ENCODE peak calls at places on chromosomes 5 and 9, in nine cellular contexts. S, T, I, W, Y, M, O, A and Z are unnamed samples.

GRCh38 chr5:20420991-20421595 is 433.1 kb upstream of the CDH18 start:
- DNase-seq in S (no peak), T (no peak), I (no peak), W (no peak), Y (no peak), M (no peak), O (no peak), A (no peak), Z (no peak)

GRCh38 chr9:103242025-103242424 is 246.9 kb downstream of the CYLC2 start:
- DNase-seq in S (no peak), T (no peak), I (no peak), W (no peak), Y (no peak), M (no peak), O (no peak), A (peak), Z (no peak)

GRCh38 chr5:165423697-165424299 is 1918.4 kb downstream of the MAT2B start:
- DNase-seq in S (no peak), T (no peak), I (no peak), W (no peak), Y (no peak), M (no peak), O (no peak), A (no peak), Z (no peak)

GRCh38 chr9:113164536-113165300 is 13.9 kb downstream of the SLC31A2 start:
- DNase-seq in S (peak), T (no peak), I (peak), W (peak), Y (no peak), M (no peak), O (no peak), A (no peak), Z (no peak)

GRCh38 chr5:8897316-8897715 is 648.6 kb downstream of the SEMA5A start:
- DNase-seq in S (no peak), T (no peak), I (no peak), W (no peak), Y (no peak), M (no peak), O (no peak), A (no peak), Z (no peak)

GRCh38 chr5:146076028-146076427 is 29.3 kb downstream of the PLAC8L1 start:
- DNase-seq in S (no peak), T (no peak), I (no peak), W (no peak), Y (no peak), M (no peak), O (peak), A (no peak), Z (no peak)

GRCh38 chr5:126591549-126591948 is 3.5 kb downstream of the ALDH7A1 start:
- DNase-seq in S (no peak), T (no peak), I (no peak), W (no peak), Y (no peak), M (no peak), O (no peak), A (no peak), Z (no peak)

GRCh38 chr9:75907863-75908262 is 17.4 kb downstream of the PCSK5 start:
- DNase-seq in S (no peak), T (no peak), I (no peak), W (no peak), Y (no peak), M (no peak), O (no peak), A (no peak), Z (no peak)

GRCh38 chr5:17248999-17249634 is 31.7 kb downstream of the BASP1 start:
- DNase-seq in S (peak), T (no peak), I (peak), W (no peak), Y (no peak), M (no peak), O (no peak), A (peak), Z (no peak)

GRCh38 chr9:95595780-95596179 is 79.0 kb upstream of the PTCH1 start:
- DNase-seq in S (no peak), T (no peak), I (no peak), W (no peak), Y (no peak), M (no peak), O (no peak), A (no peak), Z (no peak)

GRCh38 chr9:117672397-117672796 is 31.8 kb upstream of the TLR4 start:
- DNase-seq in S (no peak), T (no peak), I (peak), W (no peak), Y (no peak), M (no peak), O (no peak), A (peak), Z (no peak)

GRCh38 chr5:167970002-167970401 is 321.4 kb upstream of the WWC1 start:
- DNase-seq in S (no peak), T (no peak), I (no peak), W (no peak), Y (no peak), M (no peak), O (no peak), A (no peak), Z (no peak)

GRCh38 chr5:22678886-22679285 is 174.3 kb downstream of the CDH12 start:
- DNase-seq in S (no peak), T (no peak), I (no peak), W (no peak), Y (no peak), M (no peak), O (no peak), A (peak), Z (no peak)

GRCh38 chr9:117496307-117496706 is 81.5 kb upstream of the ASTN2 start:
- DNase-seq in S (no peak), T (no peak), I (no peak), W (no peak), Y (no peak), M (no peak), O (no peak), A (no peak), Z (no peak)

GRCh38 chr5:107894361-107894760 is 223.6 kb upstream of the EFNA5 start:
- DNase-seq in S (no peak), T (no peak), I (peak), W (no peak), Y (no peak), M (no peak), O (no peak), A (no peak), Z (no peak)

GRCh38 chr5:88889165-88890069 is 6.4 kb upstream of the MEF2C start:
- DNase-seq in S (peak), T (no peak), I (peak), W (peak), Y (peak), M (no peak), O (peak), A (no peak), Z (no peak)
- H3K4me3 ChIP-seq in S (peak), T (no peak), I (peak), W (peak), Y (peak), M (no peak), O (peak), A (no peak), Z (no peak)

DNA sequence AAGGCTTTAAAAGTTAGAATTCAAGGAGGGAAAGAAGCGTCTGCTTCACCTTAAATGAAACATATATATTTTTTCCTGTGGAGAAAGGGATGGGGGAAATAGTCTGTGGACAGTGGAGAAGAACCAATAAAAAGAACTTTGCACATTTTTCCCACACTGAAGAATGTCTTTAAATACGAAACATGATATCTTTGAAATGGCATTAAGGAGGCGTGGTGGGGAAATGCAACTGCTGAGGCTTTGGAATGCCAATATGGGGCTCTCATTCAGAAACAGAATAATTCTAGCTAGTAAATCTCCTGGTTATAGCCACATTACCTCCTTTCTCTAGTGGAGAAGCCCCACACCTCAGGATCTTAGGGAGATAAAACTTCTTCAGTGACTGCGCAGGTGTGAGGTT is 46.8 kb downstream of the TNC start:
- DNase-seq in S (no peak), T (no peak), I (no peak), W (no peak), Y (no peak), M (no peak), O (no peak), A (no peak), Z (no peak)
- H3K4me3 ChIP-seq in S (no peak), T (no peak), I (no peak), W (no peak), Y (no peak), M (no peak), O (no peak), A (no peak), Z (no peak)

GRCh38 chr5:136193396-136193935 is 504 bp upstream of the SMIM32 start:
- DNase-seq in S (no peak), T (no peak), I (no peak), W (no peak), Y (peak), M (no peak), O (no peak), A (no peak), Z (no peak)
- H3K4me3 ChIP-seq in S (peak), T (no peak), I (no peak), W (peak), Y (no peak), M (no peak), O (no peak), A (no peak), Z (no peak)

GRCh38 chr5:83472213-83472507 is 616 bp downstream of the VCAN start:
- DNase-seq in S (no peak), T (no peak), I (peak), W (no peak), Y (no peak), M (no peak), O (no peak), A (no peak), Z (no peak)
- H3K4me3 ChIP-seq in S (peak), T (no peak), I (peak), W (peak), Y (peak), M (no peak), O (no peak), A (peak), Z (no peak)

GRCh38 chr5:66898241-66899039 is 298.2 kb downstream of the CD180 start:
- DNase-seq in S (no peak), T (no peak), I (no peak), W (no peak), Y (no peak), M (no peak), O (no peak), A (peak), Z (no peak)

GRCh38 chr5:66897355-66897754 is 299.2 kb downstream of the CD180 start:
- DNase-seq in S (no peak), T (no peak), I (no peak), W (no peak), Y (no peak), M (no peak), O (no peak), A (no peak), Z (no peak)

GRCh38 chr5:66894480-66895240 is 298.5 kb downstream of the MAST4 start:
- DNase-seq in S (no peak), T (no peak), I (peak), W (no peak), Y (no peak), M (no peak), O (no peak), A (peak), Z (no peak)

GRCh38 chr5:66892715-66893114 is 296.5 kb downstream of the MAST4 start:
- DNase-seq in S (no peak), T (no peak), I (no peak), W (no peak), Y (no peak), M (no peak), O (no peak), A (peak), Z (no peak)

GRCh38 chr5:66896207-66896606 is 300.0 kb downstream of the MAST4 start:
- DNase-seq in S (no peak), T (no peak), I (peak), W (no peak), Y (no peak), M (no peak), O (no peak), A (peak), Z (no peak)
- H3K4me3 ChIP-seq in S (no peak), T (no peak), I (no peak), W (no peak), Y (no peak), M (no peak), O (no peak), A (no peak), Z (no peak)

GRCh38 chr9:92669890-92670708 is at the start of gene IPPK:
- DNase-seq in S (peak), T (peak), I (peak), W (peak), Y (peak), M (peak), O (peak), A (peak), Z (peak)

GRCh38 chr9:92669527-92669889 is 423 bp downstream of the IPPK start:
- DNase-seq in S (peak), T (peak), I (no peak), W (no peak), Y (peak), M (no peak), O (peak), A (no peak), Z (no peak)

GRCh38 chr9:92666912-92667532 is 2.9 kb downstream of the IPPK start:
- DNase-seq in S (no peak), T (no peak), I (no peak), W (no peak), Y (peak), M (no peak), O (no peak), A (no peak), Z (no peak)

GRCh38 chr9:92668746-92669526 is 995 bp downstream of the IPPK start:
- DNase-seq in S (no peak), T (no peak), I (peak), W (peak), Y (peak), M (peak), O (peak), A (peak), Z (peak)

DNA sequence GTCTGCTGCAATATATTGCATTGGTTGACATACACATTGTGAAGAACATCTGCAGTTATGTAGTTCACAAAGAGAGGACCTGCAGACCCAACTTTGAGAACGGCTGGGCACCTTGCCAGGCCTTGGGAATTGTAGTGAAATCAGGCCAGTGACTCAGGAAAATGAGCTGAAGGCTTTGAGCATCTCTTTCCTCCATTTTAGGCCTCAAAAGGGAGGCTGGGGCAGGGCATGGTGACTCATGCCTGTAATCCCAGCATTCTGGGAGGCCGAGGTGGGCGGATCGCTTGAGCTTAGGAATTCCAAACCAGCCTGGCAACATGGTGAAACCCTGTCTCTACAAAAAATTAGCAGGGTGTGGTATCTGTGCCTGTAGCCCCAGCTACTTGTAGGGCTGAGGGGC is 1.4 kb upstream of the IPPK start:
- DNase-seq in S (no peak), T (no peak), I (peak), W (peak), Y (no peak), M (no peak), O (peak), A (peak), Z (no peak)
- H3K4me3 ChIP-seq in S (peak), T (peak), I (peak), W (peak), Y (no peak), M (no peak), O (no peak), A (no peak), Z (peak)